ENCODE peak calls at places on chromosomes 13 and 19, in seven cellular contexts. One of them, this sample, is unnamed.

GRCh38 chr19:41945135-41945766 is 13.9 kb downstream of the RABAC1 start:
- DNase-seq in heart left ventricle: no peak
- DNase-seq in bronchial epithelial cell: no peak
- DNase-seq in mucosa of descending colon: peak; percentile 67
- DNase-seq in stomach: peak; percentile 61
- DNase-seq in upper lobe of right lung: no peak
- DNase-seq in heart right ventricle: no peak
- DNase-seq in this sample: no peak

GRCh38 chr13:28705734-28706133 is 13.0 kb downstream of the SLC46A3 start:
- DNase-seq in heart left ventricle: no peak
- DNase-seq in bronchial epithelial cell: no peak
- DNase-seq in mucosa of descending colon: no peak
- DNase-seq in stomach: no peak
- DNase-seq in upper lobe of right lung: no peak
- DNase-seq in heart right ventricle: no peak
- DNase-seq in this sample: no peak

GRCh38 chr19:900302-901111 is 7.2 kb downstream of the RNU6-9 start:
- DNase-seq in heart left ventricle: no peak
- DNase-seq in bronchial epithelial cell: peak; percentile 42
- DNase-seq in mucosa of descending colon: peak; percentile 74
- DNase-seq in stomach: no peak
- DNase-seq in upper lobe of right lung: no peak
- DNase-seq in heart right ventricle: no peak
- DNase-seq in this sample: no peak

GRCh38 chr19:22945560-22945959 is 57.4 kb downstream of the ZNF728 start:
- DNase-seq in heart left ventricle: no peak
- DNase-seq in bronchial epithelial cell: no peak
- DNase-seq in mucosa of descending colon: no peak
- DNase-seq in stomach: no peak
- DNase-seq in upper lobe of right lung: no peak
- DNase-seq in heart right ventricle: no peak
- DNase-seq in this sample: no peak

GRCh38 chr13:51333421-51333820 is 6.1 kb upstream of the SERPINE3 start:
- DNase-seq in heart left ventricle: no peak
- DNase-seq in bronchial epithelial cell: no peak
- DNase-seq in mucosa of descending colon: no peak
- DNase-seq in stomach: no peak
- DNase-seq in upper lobe of right lung: no peak
- DNase-seq in heart right ventricle: no peak
- DNase-seq in this sample: no peak

GRCh38 chr13:30805603-30806011 is 70.3 kb downstream of the ALOX5AP start:
- DNase-seq in heart left ventricle: no peak
- DNase-seq in bronchial epithelial cell: no peak
- DNase-seq in mucosa of descending colon: no peak
- DNase-seq in stomach: no peak
- DNase-seq in upper lobe of right lung: no peak
- DNase-seq in heart right ventricle: peak; percentile 20
- DNase-seq in this sample: no peak

GRCh38 chr19:16660763-16661479 is at the start of gene TMEM38A:
- DNase-seq in heart left ventricle: peak; percentile 72
- DNase-seq in bronchial epithelial cell: no peak
- DNase-seq in mucosa of descending colon: peak; percentile 80
- DNase-seq in stomach: peak; percentile 72
- DNase-seq in upper lobe of right lung: peak; percentile 78
- DNase-seq in heart right ventricle: peak; percentile 72
- DNase-seq in this sample: no peak

GRCh38 chr19:1401138-1401888 is at the start of gene GAMT:
- DNase-seq in heart left ventricle: peak; percentile 71
- DNase-seq in bronchial epithelial cell: no peak
- DNase-seq in mucosa of descending colon: peak; percentile 53
- DNase-seq in stomach: no peak
- DNase-seq in upper lobe of right lung: no peak
- DNase-seq in heart right ventricle: peak; percentile 68
- DNase-seq in this sample: no peak

GRCh38 chr19:14439014-14439413 is 5.9 kb downstream of the PKN1 start:
- DNase-seq in heart left ventricle: no peak
- DNase-seq in bronchial epithelial cell: no peak
- DNase-seq in mucosa of descending colon: no peak
- DNase-seq in stomach: no peak
- DNase-seq in upper lobe of right lung: no peak
- DNase-seq in heart right ventricle: no peak
- DNase-seq in this sample: no peak

GRCh38 chr19:30428856-30429255 is 56.7 kb downstream of the ZNF536 start:
- DNase-seq in heart left ventricle: no peak
- DNase-seq in bronchial epithelial cell: no peak
- DNase-seq in mucosa of descending colon: no peak
- DNase-seq in stomach: no peak
- DNase-seq in upper lobe of right lung: no peak
- DNase-seq in heart right ventricle: no peak
- DNase-seq in this sample: no peak

GRCh38 chr13:32454886-32455593 is 27.1 kb upstream of the N4BP2L1 start:
- DNase-seq in heart left ventricle: no peak
- DNase-seq in bronchial epithelial cell: no peak
- DNase-seq in mucosa of descending colon: no peak
- DNase-seq in stomach: no peak
- DNase-seq in upper lobe of right lung: no peak
- DNase-seq in heart right ventricle: no peak
- DNase-seq in this sample: no peak

GRCh38 chr13:32264407-32264806 is 50.8 kb downstream of the ZAR1L start:
- DNase-seq in heart left ventricle: peak; percentile 79
- DNase-seq in bronchial epithelial cell: peak; percentile 46
- DNase-seq in mucosa of descending colon: no peak
- DNase-seq in stomach: peak; percentile 69
- DNase-seq in upper lobe of right lung: no peak
- DNase-seq in heart right ventricle: peak; percentile 69
- DNase-seq in this sample: no peak

GRCh38 chr13:109804654-109805053 is 18.3 kb upstream of the IRS2 start:
- DNase-seq in heart left ventricle: no peak
- DNase-seq in bronchial epithelial cell: no peak
- DNase-seq in mucosa of descending colon: no peak
- DNase-seq in stomach: no peak
- DNase-seq in upper lobe of right lung: no peak
- DNase-seq in heart right ventricle: no peak
- DNase-seq in this sample: no peak

GRCh38 chr13:97279913-97280312 is 57.8 kb downstream of the MBNL2 start:
- DNase-seq in heart left ventricle: no peak
- DNase-seq in bronchial epithelial cell: no peak
- DNase-seq in mucosa of descending colon: no peak
- DNase-seq in stomach: no peak
- DNase-seq in upper lobe of right lung: no peak
- DNase-seq in heart right ventricle: no peak
- DNase-seq in this sample: no peak

GRCh38 chr13:39586142-39586541 is 16.9 kb downstream of the LHFPL6 start:
- DNase-seq in heart left ventricle: no peak
- DNase-seq in bronchial epithelial cell: no peak
- DNase-seq in mucosa of descending colon: no peak
- DNase-seq in stomach: no peak
- DNase-seq in upper lobe of right lung: no peak
- DNase-seq in heart right ventricle: no peak
- DNase-seq in this sample: no peak

GRCh38 chr13:34620073-34620858 is 321.8 kb upstream of the NBEA start:
- DNase-seq in heart left ventricle: no peak
- DNase-seq in bronchial epithelial cell: no peak
- DNase-seq in mucosa of descending colon: no peak
- DNase-seq in stomach: no peak
- DNase-seq in upper lobe of right lung: no peak
- DNase-seq in heart right ventricle: no peak
- DNase-seq in this sample: no peak

GRCh38 chr13:109787135-109787954 is 962 bp upstream of the IRS2 start:
- DNase-seq in heart left ventricle: peak; percentile 55
- DNase-seq in bronchial epithelial cell: no peak
- DNase-seq in mucosa of descending colon: peak; percentile 64
- DNase-seq in stomach: peak; percentile 47
- DNase-seq in upper lobe of right lung: peak; percentile 80
- DNase-seq in heart right ventricle: peak; percentile 45
- DNase-seq in this sample: no peak

GRCh38 chr19:38059897-38060296 is 152.9 kb downstream of the SIPA1L3 start:
- DNase-seq in heart left ventricle: no peak
- DNase-seq in bronchial epithelial cell: peak; percentile 26
- DNase-seq in mucosa of descending colon: no peak
- DNase-seq in stomach: no peak
- DNase-seq in upper lobe of right lung: no peak
- DNase-seq in heart right ventricle: no peak
- DNase-seq in this sample: no peak

GRCh38 chr13:70311175-70311574 is 202.9 kb upstream of the KLHL1 start:
- DNase-seq in heart left ventricle: no peak
- DNase-seq in bronchial epithelial cell: no peak
- DNase-seq in mucosa of descending colon: no peak
- DNase-seq in stomach: no peak
- DNase-seq in upper lobe of right lung: no peak
- DNase-seq in heart right ventricle: no peak
- DNase-seq in this sample: no peak

GRCh38 chr13:70310720-70311119 is 202.5 kb upstream of the KLHL1 start:
- DNase-seq in heart left ventricle: peak; percentile 15
- DNase-seq in bronchial epithelial cell: peak; percentile 67
- DNase-seq in mucosa of descending colon: no peak
- DNase-seq in stomach: peak; percentile 39
- DNase-seq in upper lobe of right lung: no peak
- DNase-seq in heart right ventricle: no peak
- DNase-seq in this sample: peak; percentile 10
- TF ChIP-seq CTCF in heart left ventricle: no peak
- TF ChIP-seq CTCF in bronchial epithelial cell: peak; percentile 52
- TF ChIP-seq CTCF in mucosa of descending colon: no peak
- TF ChIP-seq CTCF in stomach: peak; percentile 33
- TF ChIP-seq CTCF in upper lobe of right lung: peak; percentile 6
- TF ChIP-seq CTCF in heart right ventricle: peak; percentile 47
- TF ChIP-seq CTCF in this sample: peak; percentile 53

GRCh38 chr19:40512473-40513344 is 45.9 kb downstream of the SPTBN4 start:
- DNase-seq in heart left ventricle: no peak
- DNase-seq in bronchial epithelial cell: no peak
- DNase-seq in mucosa of descending colon: no peak
- DNase-seq in stomach: peak; percentile 27
- DNase-seq in upper lobe of right lung: no peak
- DNase-seq in heart right ventricle: no peak
- DNase-seq in this sample: no peak
- H3K4me3 ChIP-seq in heart left ventricle: no peak overlapping the region
- H3K4me3 ChIP-seq in bronchial epithelial cell: no peak overlapping the region
- H3K4me3 ChIP-seq in mucosa of descending colon: no peak overlapping the region
- H3K4me3 ChIP-seq in stomach: peak overlapping the region; percentile 45
- H3K4me3 ChIP-seq in upper lobe of right lung: no peak overlapping the region
- H3K4me3 ChIP-seq in heart right ventricle: no peak overlapping the region
- H3K4me3 ChIP-seq in this sample: no peak overlapping the region

GRCh38 chr13:47546265-47546962 is 454.7 kb downstream of the SUCLA2 start:
- DNase-seq in heart left ventricle: peak; percentile 36
- DNase-seq in bronchial epithelial cell: no peak
- DNase-seq in mucosa of descending colon: no peak
- DNase-seq in stomach: no peak
- DNase-seq in upper lobe of right lung: no peak
- DNase-seq in heart right ventricle: no peak
- DNase-seq in this sample: no peak

GRCh38 chr13:47546963-47547345 is 454.1 kb downstream of the SUCLA2 start:
- DNase-seq in heart left ventricle: no peak
- DNase-seq in bronchial epithelial cell: no peak
- DNase-seq in mucosa of descending colon: no peak
- DNase-seq in stomach: no peak
- DNase-seq in upper lobe of right lung: no peak
- DNase-seq in heart right ventricle: no peak
- DNase-seq in this sample: no peak

GRCh38 chr13:47548294-47548825 is 452.7 kb downstream of the SUCLA2 start:
- DNase-seq in heart left ventricle: no peak
- DNase-seq in bronchial epithelial cell: no peak
- DNase-seq in mucosa of descending colon: no peak
- DNase-seq in stomach: no peak
- DNase-seq in upper lobe of right lung: no peak
- DNase-seq in heart right ventricle: no peak
- DNase-seq in this sample: no peak

GRCh38 chr13:47545630-47546029 is 455.4 kb downstream of the SUCLA2 start:
- DNase-seq in heart left ventricle: no peak
- DNase-seq in bronchial epithelial cell: no peak
- DNase-seq in mucosa of descending colon: no peak
- DNase-seq in stomach: no peak
- DNase-seq in upper lobe of right lung: no peak
- DNase-seq in heart right ventricle: no peak
- DNase-seq in this sample: no peak

GRCh38 chr13:47549219-47549752 is 451.8 kb downstream of the SUCLA2 start:
- DNase-seq in heart left ventricle: no peak
- DNase-seq in bronchial epithelial cell: no peak
- DNase-seq in mucosa of descending colon: no peak
- DNase-seq in stomach: no peak
- DNase-seq in upper lobe of right lung: no peak
- DNase-seq in heart right ventricle: no peak
- DNase-seq in this sample: no peak
- TF ChIP-seq CTCF in heart left ventricle: no peak
- TF ChIP-seq CTCF in bronchial epithelial cell: no peak
- TF ChIP-seq CTCF in mucosa of descending colon: no peak
- TF ChIP-seq CTCF in stomach: no peak
- TF ChIP-seq CTCF in upper lobe of right lung: no peak
- TF ChIP-seq CTCF in heart right ventricle: no peak
- TF ChIP-seq CTCF in this sample: no peak

GRCh38 chr19:3970313-3970807 is 539 bp downstream of the DAPK3 start:
- DNase-seq in heart left ventricle: peak; percentile 31
- DNase-seq in bronchial epithelial cell: no peak
- DNase-seq in mucosa of descending colon: no peak
- DNase-seq in stomach: no peak
- DNase-seq in upper lobe of right lung: no peak
- DNase-seq in heart right ventricle: no peak
- DNase-seq in this sample: no peak

GRCh38 chr19:3975144-3975543 is 4.2 kb upstream of the DAPK3 start:
- DNase-seq in heart left ventricle: peak; percentile 23
- DNase-seq in bronchial epithelial cell: no peak
- DNase-seq in mucosa of descending colon: no peak
- DNase-seq in stomach: no peak
- DNase-seq in upper lobe of right lung: no peak
- DNase-seq in heart right ventricle: no peak
- DNase-seq in this sample: no peak

GRCh38 chr19:3968556-3969434 is 2.1 kb downstream of the DAPK3 start:
- DNase-seq in heart left ventricle: peak; percentile 94
- DNase-seq in bronchial epithelial cell: peak; percentile 97
- DNase-seq in mucosa of descending colon: peak; percentile 75
- DNase-seq in stomach: peak; percentile 87
- DNase-seq in upper lobe of right lung: peak; percentile 82
- DNase-seq in heart right ventricle: peak; percentile 85
- DNase-seq in this sample: peak; percentile 98

GRCh38 chr19:3969435-3970312 is 1.2 kb downstream of the DAPK3 start:
- DNase-seq in heart left ventricle: peak; percentile 62
- DNase-seq in bronchial epithelial cell: peak; percentile 94
- DNase-seq in mucosa of descending colon: no peak
- DNase-seq in stomach: peak; percentile 57
- DNase-seq in upper lobe of right lung: no peak
- DNase-seq in heart right ventricle: no peak
- DNase-seq in this sample: peak; percentile 76

DNA sequence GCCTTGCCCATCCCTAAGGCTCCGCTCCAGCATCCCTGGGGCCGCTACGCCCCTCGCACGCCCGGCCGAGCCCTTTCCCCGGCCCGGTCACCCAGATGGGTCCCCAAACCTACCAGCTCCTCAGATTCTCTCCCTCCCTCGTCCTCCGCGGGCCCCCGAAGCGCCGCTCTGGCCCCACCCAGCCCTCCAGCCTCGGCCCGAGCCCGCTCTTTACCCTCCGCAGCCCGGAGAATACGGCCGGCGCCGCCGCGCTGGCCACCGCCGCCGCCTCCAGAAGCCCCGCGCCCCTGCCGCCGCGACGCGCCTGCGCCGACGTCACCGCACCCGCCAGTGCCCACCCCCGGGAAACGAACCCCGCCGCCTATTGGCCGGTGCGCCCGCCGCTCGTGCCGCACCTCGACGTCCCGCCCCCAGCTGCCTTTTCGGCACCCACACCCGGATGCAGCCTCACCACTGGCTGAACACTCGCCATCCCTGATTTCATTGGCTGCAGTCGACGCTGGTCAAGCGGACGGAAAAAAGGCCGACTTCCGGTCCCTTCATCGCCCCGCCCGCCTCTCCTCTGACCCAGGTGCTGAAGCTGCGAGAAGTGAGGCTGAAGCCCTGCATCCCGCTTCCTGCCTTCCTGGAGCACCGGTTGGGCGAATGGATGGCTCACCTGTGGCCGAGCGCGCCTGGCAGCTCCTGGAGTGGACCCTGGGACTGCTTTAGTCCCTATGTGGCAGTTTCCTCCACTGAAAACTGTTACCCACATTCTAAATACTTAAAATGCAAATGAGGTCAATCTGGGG is at the start of gene DAPK3:
- DNase-seq in heart left ventricle: peak; percentile 98
- DNase-seq in bronchial epithelial cell: peak; percentile 96
- DNase-seq in mucosa of descending colon: peak; percentile 99
- DNase-seq in stomach: peak; percentile 98
- DNase-seq in upper lobe of right lung: peak; percentile 98
- DNase-seq in heart right ventricle: peak; percentile 98
- DNase-seq in this sample: peak; percentile 91
- H3K4me3 ChIP-seq in heart left ventricle: peak within 1 kb of the TSS; percentile 99
- H3K4me3 ChIP-seq in bronchial epithelial cell: peak within 1 kb of the TSS; percentile 96
- H3K4me3 ChIP-seq in mucosa of descending colon: peak within 1 kb of the TSS; percentile 82
- H3K4me3 ChIP-seq in stomach: peak within 1 kb of the TSS; percentile 85
- H3K4me3 ChIP-seq in upper lobe of right lung: peak within 1 kb of the TSS; percentile 80
- H3K4me3 ChIP-seq in heart right ventricle: peak within 1 kb of the TSS; percentile 94
- H3K4me3 ChIP-seq in this sample: peak within 1 kb of the TSS; percentile 99